ENCODE peak calls at places on chromosomes 16 and 17, in four cellular contexts. M is GM12878, L is HepG2, Z is SK-N-SH. T is an unnamed sample.

GRCh38 chr16:64893386-64893785 is 228.5 kb downstream of the CDH11 start:
- DNase-seq in Z (no peak), M (no peak), L (no peak), T (no peak)

GRCh38 chr16:55943257-55943656 is 68.1 kb upstream of the CES5A start:
- DNase-seq in Z (no peak), M (no peak), L (no peak), T (no peak)

GRCh38 chr17:32739722-32740121 is 137.2 kb downstream of the MYO1D start:
- DNase-seq in L (no peak), Z (no peak), M (no peak), T (no peak)

GRCh38 chr17:60652484-60653247 is 25.0 kb upstream of the BCAS3 start:
- DNase-seq in L (no peak), M (peak; percentile 52), Z (no peak), T (no peak)

GRCh38 chr17:75755205-75755901 is 9.6 kb downstream of the GALK1 start:
- DNase-seq in M (no peak), Z (peak; percentile 79), L (no peak), T (no peak)

GRCh38 chr16:57679016-57679415 is 10.9 kb downstream of the ADGRG3 start:
- DNase-seq in Z (no peak), L (no peak), M (no peak), T (no peak)

GRCh38 chr17:43536236-43537088 is 9.7 kb downstream of the ETV4 start:
- DNase-seq in M (no peak), Z (no peak), L (no peak), T (no peak)

GRCh38 chr17:6793748-6794493 is 17.9 kb downstream of the FBXO39 start:
- DNase-seq in Z (no peak), L (no peak), M (no peak), T (no peak)

GRCh38 chr17:83199500-83200201 is 120.2 kb downstream of the METRNL start:
- DNase-seq in M (no peak), L (no peak), Z (no peak), T (no peak)

GRCh38 chr16:529012-529575 is 1.6 kb downstream of the CAPN15 start:
- DNase-seq in L (no peak), Z (no peak), M (no peak), T (no peak)

GRCh38 chr16:22366371-22366770 is 8.0 kb downstream of the CDR2 start:
- DNase-seq in Z (no peak), M (no peak), L (no peak), T (no peak)

GRCh38 chr17:40556198-40556661 is 9.0 kb downstream of the CCR7 start:
- DNase-seq in Z (no peak), L (no peak), M (no peak), T (no peak)

GRCh38 chr17:40553694-40554534 is 11.4 kb downstream of the CCR7 start:
- DNase-seq in L (peak; percentile 48), M (no peak), Z (no peak), T (no peak)

GRCh38 chr17:40552806-40553693 is 12.2 kb downstream of the CCR7 start:
- DNase-seq in L (no peak), M (no peak), Z (no peak), T (no peak)

GRCh38 chr17:40555296-40556190 is 9.7 kb downstream of the CCR7 start:
- DNase-seq in L (no peak), Z (no peak), M (no peak), T (no peak)

DNA sequence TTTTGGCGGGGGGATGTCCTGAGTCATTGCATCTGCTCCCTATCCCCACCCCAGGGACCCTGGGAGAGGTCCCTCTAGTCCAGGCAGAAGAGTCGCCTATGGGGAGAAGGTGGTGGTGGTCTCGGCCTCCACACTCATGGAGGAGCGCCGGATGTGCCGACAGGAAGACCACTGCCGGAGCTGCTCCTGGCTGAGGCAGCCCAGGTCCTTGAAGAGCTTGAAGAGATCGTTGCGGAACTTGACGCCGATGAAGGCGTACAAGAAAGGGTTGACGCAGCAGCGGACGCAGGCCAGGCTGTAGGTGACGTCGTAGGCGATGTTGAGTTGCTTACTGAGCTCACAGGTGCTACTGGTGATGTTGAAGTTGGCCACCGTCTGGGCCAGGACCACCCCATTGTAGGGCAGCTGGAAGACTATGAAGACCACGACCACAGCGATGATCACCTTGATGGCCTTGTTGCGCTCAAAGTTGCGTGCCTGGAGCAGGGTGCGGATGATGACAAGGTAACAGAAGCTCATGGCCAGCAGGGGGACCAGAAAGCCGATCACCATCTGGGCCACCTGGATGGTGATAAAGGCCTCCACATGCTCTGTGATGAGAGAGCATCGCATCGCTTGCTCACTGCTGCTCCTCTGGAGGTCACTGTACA is 10.5 kb downstream of the CCR7 start:
- DNase-seq in L (no peak), M (no peak), Z (no peak), T (no peak)
- TF ChIP-seq TAF1 in L (no peak), M (no peak), Z (no peak), T (no peak)

DNA sequence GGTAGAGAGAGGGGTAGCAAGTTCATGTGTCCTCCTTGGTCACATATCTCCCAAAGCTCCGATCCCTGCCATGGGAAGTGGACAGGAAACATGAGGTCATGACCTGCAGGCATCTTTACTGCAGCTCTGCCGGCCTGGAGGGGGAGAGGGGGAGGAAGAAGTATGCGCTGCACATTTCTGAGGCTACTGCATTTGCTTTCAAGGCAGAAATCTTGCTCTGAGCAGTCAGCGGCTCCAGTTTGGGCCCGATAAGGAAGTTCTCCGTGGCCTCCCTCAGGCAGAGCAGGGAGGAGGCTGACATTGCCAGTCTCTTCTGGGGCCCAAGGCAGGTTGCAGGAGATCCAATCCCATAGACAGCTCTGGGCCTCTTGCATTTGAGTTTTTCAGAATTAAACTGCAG is 1.5 kb upstream of the NHERF1 start:
- DNase-seq in M (no peak), L (no peak), Z (no peak), T (no peak)
- TF ChIP-seq TAF1 in M (no peak), L (no peak), Z (no peak), T (no peak)

DNA sequence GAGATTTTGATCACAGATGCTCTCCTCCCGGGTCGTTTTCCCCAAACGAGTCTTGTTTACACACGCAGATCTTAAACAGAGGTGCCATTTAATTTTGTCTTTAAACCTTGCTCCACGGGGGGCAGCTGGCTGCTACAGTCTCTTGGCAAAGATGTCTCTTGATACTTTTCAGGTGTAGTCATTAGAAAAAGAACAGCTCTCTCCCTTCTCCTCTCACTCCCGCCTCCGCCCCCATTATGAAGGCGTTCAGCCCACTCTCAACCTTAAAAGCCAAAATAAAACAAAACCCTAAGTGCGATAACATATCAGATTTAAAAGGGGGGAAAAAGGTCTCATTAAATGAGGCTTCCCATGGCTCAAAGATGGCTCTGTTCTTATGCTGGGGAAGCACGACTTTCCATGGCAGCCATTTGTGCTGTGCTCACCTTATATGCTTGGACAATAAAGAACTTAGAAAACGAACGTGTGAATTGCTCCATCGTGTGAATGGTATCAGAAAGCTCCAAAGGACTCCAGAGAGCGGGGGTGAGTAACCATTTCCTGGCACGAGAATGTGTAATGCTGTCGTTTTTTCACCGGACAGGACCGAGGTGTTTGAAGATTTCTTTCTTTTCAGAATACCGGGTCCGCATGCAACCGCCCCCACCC is 26.5 kb downstream of the GPRC5B start:
- DNase-seq in M (no peak), Z (no peak), L (no peak), T (no peak)
- TF ChIP-seq TAF1 in M (no peak), Z (no peak), L (no peak), T (no peak)

GRCh38 chr16:3022697-3023414 is 886 bp downstream of the HCFC1R1 start:
- DNase-seq in L (no peak), Z (no peak), M (no peak), T (no peak)
- TF ChIP-seq TAF1 in L (no peak), Z (no peak), M (no peak), T (no peak)

GRCh38 chr17:78490156-78490555 is 87.0 kb downstream of the DNAH17 start:
- DNase-seq in Z (no peak), M (no peak), L (no peak), T (no peak)
- TF ChIP-seq TAF1 in Z (no peak), M (no peak), L (no peak), T (no peak)

DNA sequence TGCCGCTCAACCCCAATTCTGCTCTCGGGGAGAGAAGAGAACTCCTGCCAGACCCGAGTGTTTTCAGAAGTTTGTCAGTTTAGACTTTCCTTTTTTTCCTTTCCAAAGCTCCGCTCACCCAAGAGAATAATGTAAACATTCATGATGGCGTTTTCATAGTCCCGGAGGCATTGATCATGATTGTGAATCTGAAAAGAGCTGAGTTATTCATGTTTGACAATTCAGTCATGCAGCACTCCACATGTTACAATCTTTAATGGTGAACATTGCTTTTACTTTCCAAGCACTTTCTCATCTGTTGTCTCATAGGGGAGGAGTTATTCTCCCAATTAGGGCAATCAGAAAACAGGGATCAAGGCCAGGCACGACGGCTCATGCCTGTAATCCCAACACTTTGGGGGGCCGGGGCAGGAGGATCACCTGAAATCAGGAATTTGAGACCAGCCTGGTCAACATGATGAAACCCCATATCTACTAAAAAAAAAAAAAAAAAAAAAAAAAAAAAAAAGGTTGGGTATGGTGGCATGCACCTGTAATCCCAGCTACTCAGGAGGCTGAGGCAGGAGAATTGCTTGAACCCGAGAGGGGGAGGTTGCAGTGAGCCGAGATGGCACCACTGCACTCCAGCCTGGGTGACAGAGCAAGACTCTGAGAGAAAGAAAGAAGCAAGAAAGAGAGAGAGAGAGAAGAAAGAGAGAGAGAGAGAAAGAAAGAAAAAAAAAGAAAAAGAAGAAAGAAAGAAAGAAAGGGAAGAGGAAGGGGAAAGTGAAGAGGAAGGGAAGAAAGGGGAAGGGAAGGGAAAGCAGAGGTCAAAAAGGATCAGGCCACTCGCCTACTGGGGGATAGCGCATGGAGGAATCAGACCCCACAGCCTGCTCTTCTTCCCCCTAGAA is 70.0 kb upstream of the TNRC6C start:
- DNase-seq in M (no peak), Z (no peak), L (no peak), T (no peak)
- TF ChIP-seq TAF1 in M (no peak), Z (no peak), L (no peak), T (no peak)

GRCh38 chr16:68834550-68834949 is 8.8 kb upstream of the TANGO6 start:
- DNase-seq in M (no peak), L (no peak), Z (no peak), T (no peak)

GRCh38 chr16:68843482-68844210 is at the start of gene TANGO6:
- DNase-seq in M (peak; percentile 41), L (peak; percentile 85), Z (peak; percentile 89), T (peak; percentile 78)

GRCh38 chr16:68844211-68844564 is 857 bp downstream of the TANGO6 start:
- DNase-seq in L (no peak), Z (peak; percentile 17), M (peak; percentile 1), T (no peak)

GRCh38 chr16:68835970-68836369 is 7.4 kb upstream of the TANGO6 start:
- DNase-seq in M (no peak), Z (no peak), L (no peak), T (no peak)

DNA sequence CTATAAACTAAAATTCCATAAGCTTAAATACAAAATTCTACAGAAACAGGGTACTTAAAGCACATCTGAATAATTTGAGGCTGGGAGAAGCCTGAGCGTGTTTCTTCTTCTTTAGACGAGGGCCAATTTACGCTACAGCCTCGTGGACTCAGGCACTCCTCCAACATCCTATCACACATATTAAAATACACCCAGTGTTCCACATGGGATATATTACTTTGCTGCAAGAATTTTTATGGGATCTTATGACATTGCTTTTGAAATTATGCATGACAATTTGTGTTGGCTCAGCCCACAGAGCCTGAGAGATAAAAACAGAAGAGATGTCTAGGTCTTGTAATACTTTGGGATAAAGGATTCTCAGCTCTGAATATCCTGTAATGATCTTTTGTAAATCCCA is 3.5 kb upstream of the TANGO6 start:
- DNase-seq in L (no peak), Z (no peak), M (no peak), T (no peak)
- TF ChIP-seq TAF1 in L (no peak), Z (no peak), M (no peak), T (no peak)

GRCh38 chr17:18916816-18917496 is 35.0 kb upstream of the SLC5A10 start:
- DNase-seq in L (no peak), M (no peak), Z (no peak), T (no peak)
- TF ChIP-seq TAF1 in L (no peak), M (no peak), Z (no peak), T (no peak)

T was measured in GM12892.